ENCODE peak calls at places on chromosomes 7 and 10, in eight cellular contexts. O is pancreas; D is IMR-90; Z is cardiac muscle cell; A is heart right ventricle; B is HCT116; L is MM.1S; Q is CD4-positive, alpha-beta T cell. Y is an unnamed sample.

GRCh38 chr10:19541299-19541698 is 274.9 kb upstream of the PLXDC2 start:
- DNase-seq in B (no peak), D (no peak), L (no peak), Z (no peak), O (no peak), Q (no peak), A (no peak), Y (no peak)

GRCh38 chr7:140230517-140230861 is 53.7 kb upstream of the KDM7A start:
- DNase-seq in A (peak; percentile 65), B (no peak), D (no peak), Q (peak; percentile 78), L (peak; percentile 63), Z (no peak), O (peak; percentile 75), Y (peak; percentile 46)

GRCh38 chr7:80403686-80404241 is 108.1 kb downstream of the GNAT3 start:
- DNase-seq in Z (no peak), O (no peak), D (peak; percentile 37), Q (no peak), B (no peak), A (no peak), L (no peak), Y (no peak)

GRCh38 chr10:120433176-120433575 is 23.9 kb upstream of the PLPP4 start:
- DNase-seq in D (no peak), Q (no peak), A (no peak), O (no peak), L (no peak), B (no peak), Z (no peak), Y (no peak)

GRCh38 chr7:123548406-123548805 is 9.2 kb downstream of the NDUFA5 start:
- DNase-seq in D (no peak), O (no peak), Q (no peak), L (no peak), B (no peak), Z (no peak), A (no peak), Y (no peak)

GRCh38 chr10:77582710-77583115 is 54.9 kb downstream of the KCNMA1 start:
- DNase-seq in A (no peak), O (peak; percentile 51), L (no peak), Q (no peak), B (no peak), D (peak; percentile 79), Z (no peak), Y (no peak)

GRCh38 chr10:53003094-53003493 is 230.5 kb upstream of the MBL2 start:
- DNase-seq in D (no peak), L (no peak), A (no peak), B (no peak), Z (no peak), O (no peak), Q (no peak), Y (no peak)

GRCh38 chr10:91642831-91643692 is 10.2 kb upstream of the PPP1R3C start:
- DNase-seq in L (peak; percentile 37), O (no peak), Q (no peak), Z (no peak), A (no peak), D (peak; percentile 70), B (no peak), Y (peak; percentile 45)

GRCh38 chr10:71840936-71841335 is 10.1 kb downstream of the PSAP start:
- DNase-seq in D (no peak), Z (no peak), L (no peak), Q (no peak), B (no peak), A (no peak), O (no peak), Y (no peak)

GRCh38 chr7:155193716-155194115 is 104.0 kb upstream of the INSIG1 start:
- DNase-seq in A (no peak), Z (no peak), D (no peak), B (no peak), O (no peak), Q (no peak), L (no peak), Y (no peak)

GRCh38 chr7:12069757-12070156 is 141.3 kb upstream of the TMEM106B start:
- DNase-seq in D (no peak), A (no peak), Z (no peak), B (no peak), O (no peak), L (no peak), Q (no peak), Y (no peak)

GRCh38 chr7:1586827-1587705 is 17.2 kb upstream of the PSMG3 start:
- DNase-seq in Z (no peak), A (no peak), L (no peak), D (no peak), B (no peak), O (peak; percentile 67), Q (no peak), Y (no peak)

GRCh38 chr10:5445006-5445405 is 32.6 kb downstream of the NET1 start:
- DNase-seq in D (no peak), Z (no peak), Q (no peak), A (no peak), B (no peak), O (no peak), L (no peak), Y (no peak)
- H3K27ac ChIP-seq in D (no peak overlapping the region), Z (no peak overlapping the region), Q (no peak overlapping the region), A (no peak overlapping the region), B (no peak overlapping the region), O (no peak overlapping the region), L (no peak overlapping the region), Y (peak overlapping the region; percentile 80)

GRCh38 chr10:118668228-118668952 is 72.9 kb upstream of the PRLHR start:
- DNase-seq in A (no peak), L (no peak), D (no peak), Q (no peak), Z (no peak), B (no peak), O (no peak), Y (no peak)
- TF ChIP-seq CTCF in A (no peak), L (no peak), D (no peak), Q (no peak), Z (no peak), B (no peak), O (no peak), Y (no peak)

DNA sequence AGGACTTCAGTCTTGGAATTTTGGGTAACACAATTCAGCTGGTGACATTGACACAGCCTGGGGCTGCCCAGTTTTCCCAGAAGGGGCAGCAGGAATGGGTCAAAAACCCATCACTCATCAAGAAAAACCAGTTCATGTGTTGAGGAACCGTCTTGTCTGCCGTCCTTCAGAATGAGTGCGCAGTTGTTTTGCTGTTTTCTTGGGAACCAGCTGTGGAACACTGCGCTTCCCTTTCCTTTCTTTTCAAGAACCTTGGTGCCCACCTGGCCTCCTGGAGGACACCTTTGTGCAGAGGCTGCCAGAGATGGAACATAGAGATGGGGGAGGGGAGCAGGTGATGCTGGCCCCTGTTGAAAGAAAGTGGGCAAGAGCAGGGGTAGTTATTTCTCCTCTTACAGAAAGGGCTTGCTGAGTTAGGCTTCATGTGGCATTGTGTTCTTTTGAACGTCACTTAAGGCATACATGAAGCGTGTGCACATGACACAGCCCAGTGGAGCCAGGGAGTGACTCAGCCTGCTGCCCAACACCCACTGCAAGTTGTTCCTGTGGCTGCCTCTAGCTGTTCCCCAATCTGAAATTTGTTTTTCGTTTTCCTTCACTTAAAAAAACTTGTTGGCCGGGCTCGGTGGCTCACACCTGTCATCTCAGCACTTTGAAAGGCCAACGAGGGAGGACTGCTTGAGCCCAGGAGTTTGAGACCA is 87.4 kb upstream of the TNS3 start:
- DNase-seq in L (peak; percentile 99), Z (no peak), A (peak; percentile 35), B (no peak), D (peak; percentile 96), O (no peak), Q (no peak), Y (peak; percentile 87)
- H3K27ac ChIP-seq in L (peak overlapping the region; percentile 89), Z (no peak overlapping the region), A (no peak overlapping the region), B (no peak overlapping the region), D (peak overlapping the region; percentile 25), O (no peak overlapping the region), Q (no peak overlapping the region), Y (peak overlapping the region; percentile 43)

GRCh38 chr10:43204943-43205671 is 61.8 kb downstream of the RASGEF1A start:
- DNase-seq in Q (peak; percentile 35), O (peak; percentile 76), L (peak; percentile 36), B (peak; percentile 68), D (peak; percentile 48), Z (peak; percentile 70), A (no peak), Y (peak; percentile 34)

GRCh38 chr10:43204394-43204942 is 62.4 kb downstream of the RASGEF1A start:
- DNase-seq in L (no peak), B (no peak), Z (no peak), O (no peak), Q (no peak), A (no peak), D (no peak), Y (peak; percentile 15)

GRCh38 chr10:43202657-43203490 is 64.0 kb downstream of the RASGEF1A start:
- DNase-seq in B (no peak), Q (no peak), L (no peak), A (peak; percentile 52), Z (peak; percentile 39), D (no peak), O (peak; percentile 74), Y (peak; percentile 60)

GRCh38 chr10:43202224-43202656 is 64.0 kb downstream of the CSGALNACT2 start:
- DNase-seq in B (peak; percentile 31), O (peak; percentile 62), L (peak; percentile 34), Q (peak; percentile 33), A (no peak), D (no peak), Z (peak; percentile 51), Y (peak; percentile 21)

GRCh38 chr10:43203491-43204393 is 63.1 kb downstream of the RASGEF1A start:
- DNase-seq in B (peak; percentile 58), Z (peak; percentile 19), L (no peak), D (no peak), Q (no peak), O (peak; percentile 82), A (no peak), Y (peak; percentile 19)
- TF ChIP-seq CTCF in B (no peak), Z (no peak), L (no peak), D (no peak), Q (no peak), O (no peak), A (no peak), Y (no peak)

DNA sequence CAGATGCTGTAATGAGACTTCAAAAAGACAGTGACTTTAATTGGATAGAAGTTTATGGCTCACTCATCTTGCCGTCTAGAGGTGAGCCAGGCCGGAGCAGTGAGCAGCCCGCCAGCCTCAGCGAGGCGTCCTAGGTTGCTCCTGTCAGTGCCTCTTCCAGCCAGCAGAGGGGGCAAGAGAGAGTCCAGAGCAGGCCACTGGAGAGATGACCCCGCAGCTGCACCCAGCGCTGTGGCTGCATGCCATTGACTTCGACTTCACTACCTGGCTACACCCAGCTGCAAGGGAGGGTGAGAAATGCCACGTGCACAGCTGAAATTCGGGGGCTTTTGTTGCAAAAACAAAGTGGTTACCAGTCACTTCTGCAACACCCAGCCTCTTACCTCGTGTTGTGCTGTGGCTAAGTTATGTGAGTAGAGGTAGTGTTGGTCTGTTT is 26.5 kb downstream of the NUB1 start:
- DNase-seq in L (peak; percentile 92), O (peak; percentile 86), Q (peak; percentile 64), B (peak; percentile 48), Z (peak; percentile 90), D (peak; percentile 69), A (peak; percentile 78), Y (peak; percentile 88)
- H3K27ac ChIP-seq in L (no peak overlapping the region), O (no peak overlapping the region), Q (no peak overlapping the region), B (no peak overlapping the region), Z (no peak overlapping the region), D (no peak overlapping the region), A (no peak overlapping the region), Y (no peak overlapping the region)

GRCh38 chr10:100562806-100563293 is 27.1 kb downstream of the HIF1AN start:
- DNase-seq in D (peak; percentile 37), A (no peak), Z (peak; percentile 49), Q (no peak), L (no peak), B (no peak), O (peak; percentile 60), Y (no peak)
- TF ChIP-seq CTCF in D (peak; percentile 47), A (no peak), Z (peak; percentile 57), Q (no peak), L (peak; percentile 16), B (peak; percentile 64), O (no peak), Y (no peak)